ENCODE peak calls at places on chromosomes 3 and 15, in ten cellular contexts. I is fibroblast of mammary gland, K is DND-41, F is tibial artery, W is lower lobe of right lung, B is BE2C, A is HL-60, V is astrocyte of the spinal cord, E is psoas muscle, P is dorsolateral prefrontal cortex. D is an unnamed sample.

GRCh38 chr15:50675524-50676144 is 11.0 kb downstream of the TRPM7 start:
- DNase-seq in I (peak; percentile 57), K (no peak), F (no peak), W (no peak), B (no peak), A (no peak), V (peak; percentile 67), E (no peak), P (no peak), D (no peak)

GRCh38 chr15:56286213-56286612 is 42.5 kb upstream of the RFX7 start:
- DNase-seq in I (no peak), K (peak; percentile 13), F (no peak), W (no peak), B (no peak), A (peak; percentile 20), V (no peak), E (no peak), P (no peak), D (no peak)

GRCh38 chr3:97559398-97559797 is 205.2 kb upstream of the ARL6 start:
- DNase-seq in I (no peak), K (no peak), F (no peak), W (no peak), B (no peak), A (no peak), V (no peak), E (no peak), P (no peak), D (no peak)

GRCh38 chr3:24646790-24647189 is 152.1 kb upstream of the THRB start:
- DNase-seq in I (no peak), K (no peak), F (no peak), W (no peak), B (no peak), A (no peak), V (no peak), E (no peak), P (no peak), D (no peak)

GRCh38 chr3:196390116-196390515 is 42.1 kb downstream of the UBXN7 start:
- DNase-seq in I (no peak), K (no peak), F (no peak), W (no peak), B (no peak), A (no peak), V (no peak), E (no peak), P (no peak), D (no peak)

GRCh38 chr15:58340176-58340575 is 91.6 kb upstream of the LIPC start:
- DNase-seq in I (peak; percentile 72), K (no peak), F (no peak), W (no peak), B (no peak), A (no peak), V (peak; percentile 32), E (no peak), P (no peak), D (no peak)

GRCh38 chr15:90064931-90065681 is 37.2 kb downstream of the IDH2 start:
- DNase-seq in I (no peak), K (no peak), F (peak; percentile 80), W (peak; percentile 85), B (no peak), A (peak; percentile 64), V (no peak), E (peak; percentile 64), P (no peak), D (peak; percentile 88)

GRCh38 chr3:35944915-35945710 is 305.8 kb downstream of the ARPP21 start:
- DNase-seq in I (peak; percentile 44), K (no peak), F (no peak), W (no peak), B (no peak), A (no peak), V (peak; percentile 29), E (no peak), P (no peak), D (no peak)

GRCh38 chr3:104873331-104873730 is 493.4 kb upstream of the ALCAM start:
- DNase-seq in I (no peak), K (no peak), F (no peak), W (no peak), B (peak; percentile 6), A (no peak), V (peak; percentile 58), E (no peak), P (no peak), D (no peak)

GRCh38 chr3:12370758-12371157 is 81.9 kb downstream of the PPARG start:
- DNase-seq in I (peak; percentile 70), K (no peak), F (no peak), W (no peak), B (peak; percentile 8), A (no peak), V (peak; percentile 31), E (no peak), P (no peak), D (no peak)

GRCh38 chr3:53109822-53110771 is 20.1 kb downstream of the RFT1 start:
- DNase-seq in I (peak; percentile 93), K (peak; percentile 56), F (peak; percentile 76), W (peak; percentile 84), B (peak; percentile 29), A (peak; percentile 93), V (peak; percentile 50), E (peak; percentile 56), P (no peak), D (peak; percentile 95)

GRCh38 chr3:99232696-99233095 is 331.2 kb upstream of the DCBLD2 start:
- DNase-seq in I (no peak), K (no peak), F (no peak), W (no peak), B (no peak), A (no peak), V (no peak), E (no peak), P (no peak), D (no peak)

GRCh38 chr15:98785796-98786581 is 137.7 kb downstream of the IGF1R start:
- DNase-seq in I (no peak), K (no peak), F (no peak), W (no peak), B (peak; percentile 78), A (no peak), V (no peak), E (no peak), P (no peak), D (peak; percentile 74)

GRCh38 chr3:134677196-134677986 is 26.6 kb upstream of the KY start:
- DNase-seq in I (no peak), K (peak; percentile 20), F (no peak), W (peak; percentile 51), B (no peak), A (peak; percentile 27), V (no peak), E (no peak), P (no peak), D (peak; percentile 22)

GRCh38 chr3:153768559-153769469 is 352.4 kb upstream of the ARHGEF26 start:
- DNase-seq in I (peak; percentile 72), K (peak; percentile 44), F (no peak), W (no peak), B (peak; percentile 20), A (peak; percentile 21), V (peak; percentile 62), E (no peak), P (no peak), D (peak; percentile 60)

DNA sequence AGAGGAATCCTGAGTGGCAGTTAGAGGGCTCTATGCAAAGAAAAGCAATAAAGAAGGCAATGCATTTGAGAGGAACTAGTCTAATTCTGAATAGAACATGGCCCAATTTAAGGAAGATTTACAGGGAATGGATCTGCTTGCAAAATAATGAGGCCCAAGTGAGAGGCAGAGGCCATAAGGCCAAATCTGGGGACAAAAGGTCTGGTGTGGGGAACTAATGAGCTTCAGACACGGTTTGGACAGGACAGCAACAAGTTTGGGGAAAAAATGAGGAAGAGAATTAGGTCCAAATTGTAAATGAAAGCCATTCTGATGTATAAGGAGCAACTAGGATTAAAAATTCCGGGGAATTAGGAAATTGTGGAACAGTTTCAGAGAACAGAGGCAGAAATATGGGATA is 73.9 kb downstream of the RBPMS2 start:
- DNase-seq in I (no peak), K (no peak), F (no peak), W (no peak), B (no peak), A (no peak), V (no peak), E (no peak), P (no peak), D (no peak)
- H3K4me3 ChIP-seq in I (peak overlapping the region; percentile 84), K (peak overlapping the region; percentile 73), F (peak overlapping the region; percentile 78), W (peak overlapping the region; percentile 82), B (peak overlapping the region; percentile 90), A (no peak overlapping the region), V (peak overlapping the region; percentile 69), E (peak overlapping the region; percentile 85), P (peak overlapping the region; percentile 84), D (peak overlapping the region; percentile 83)

GRCh38 chr3:194396561-194396896 is 2.5 kb downstream of the GP5 start:
- DNase-seq in I (no peak), K (no peak), F (peak; percentile 41), W (no peak), B (no peak), A (no peak), V (no peak), E (no peak), P (no peak), D (no peak)
- H3K4me3 ChIP-seq in I (no peak overlapping the region), K (peak overlapping the region; percentile 50), F (peak overlapping the region; percentile 17), W (peak overlapping the region; percentile 39), B (no peak overlapping the region), A (peak overlapping the region; percentile 18), V (no peak overlapping the region), E (peak overlapping the region; percentile 44), P (no peak overlapping the region), D (no peak overlapping the region)

DNA sequence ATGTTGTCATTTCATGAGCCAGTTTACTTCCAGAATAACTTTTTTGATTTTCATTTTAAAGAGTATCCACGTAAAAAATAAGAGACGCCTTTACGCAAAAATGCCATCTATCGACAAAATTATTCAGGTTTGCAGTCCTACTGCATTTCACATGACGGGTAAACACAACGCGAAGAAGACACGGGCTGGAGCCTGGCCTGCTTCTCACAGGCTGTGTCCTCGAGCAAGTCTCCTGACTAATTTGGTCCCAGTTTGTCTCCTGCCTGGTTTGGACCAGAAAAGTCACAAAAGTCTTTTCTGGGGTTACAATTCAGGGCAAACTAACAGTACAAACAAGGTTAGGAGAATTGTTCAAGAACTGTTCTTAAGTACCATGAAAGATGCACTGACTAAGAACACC is 51.7 kb downstream of the CHSY1 start:
- DNase-seq in I (no peak), K (no peak), F (no peak), W (no peak), B (no peak), A (no peak), V (no peak), E (no peak), P (no peak), D (no peak)
- H3K4me3 ChIP-seq in I (no peak overlapping the region), K (no peak overlapping the region), F (no peak overlapping the region), W (no peak overlapping the region), B (no peak overlapping the region), A (no peak overlapping the region), V (no peak overlapping the region), E (no peak overlapping the region), P (no peak overlapping the region), D (no peak overlapping the region)

DNA sequence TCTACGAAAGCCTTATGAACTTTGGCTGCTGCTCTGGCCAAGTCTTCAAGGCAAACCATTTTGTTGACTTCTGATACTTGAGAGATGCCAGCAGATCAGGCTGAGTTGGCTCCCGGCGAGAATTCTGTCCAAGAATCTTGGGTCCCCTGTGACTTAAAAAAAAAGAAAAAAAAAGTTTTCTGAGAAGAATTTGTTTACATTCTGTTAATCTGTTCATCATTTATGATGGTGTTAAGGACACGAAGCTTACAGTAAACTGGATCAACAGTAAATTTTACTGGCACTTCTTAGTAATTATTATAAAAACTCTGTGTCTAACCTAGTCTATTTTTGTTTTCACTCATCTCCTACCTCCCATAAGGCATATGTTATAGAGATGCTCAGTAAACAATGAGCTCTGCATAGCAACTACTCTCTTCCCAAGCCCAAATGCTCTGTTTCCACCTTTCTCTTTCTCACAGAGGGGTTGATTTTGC is 320.9 kb upstream of the RASGRP1 start:
- DNase-seq in I (peak; percentile 47), K (no peak), F (no peak), W (no peak), B (no peak), A (no peak), V (no peak), E (no peak), P (no peak), D (no peak)
- H3K4me3 ChIP-seq in I (no peak overlapping the region), K (no peak overlapping the region), F (no peak overlapping the region), W (no peak overlapping the region), B (no peak overlapping the region), A (no peak overlapping the region), V (no peak overlapping the region), E (no peak overlapping the region), P (no peak overlapping the region), D (no peak overlapping the region)

D was measured in cardiac muscle cell.